ENCODE peak calls at places on chromosome X, in ten cellular contexts. O, S, Q, M, N, H, U, L, W and T are unnamed samples.

GRCh38 chrX:74519870-74520269 is 94.6 kb downstream of the RLIM start:
- DNase-seq in O (no peak), S (no peak), Q (no peak), M (no peak), N (no peak), H (no peak), U (no peak), L (peak; percentile 28), W (no peak), T (no peak)

GRCh38 chrX:40132751-40133150 is 35.0 kb upstream of the BCOR start:
- DNase-seq in O (no peak), S (no peak), Q (no peak), M (peak; percentile 65), N (no peak), H (peak; percentile 84), U (no peak), L (peak; percentile 91), W (no peak), T (no peak)

GRCh38 chrX:41025926-41026325 is 59.3 kb upstream of the USP9X start:
- DNase-seq in O (no peak), S (no peak), Q (no peak), M (no peak), N (no peak), H (no peak), U (no peak), L (peak; percentile 40), W (no peak), T (no peak)

GRCh38 chrX:132807411-132808030 is 150.9 kb downstream of the HS6ST2 start:
- DNase-seq in O (no peak), S (no peak), Q (no peak), M (no peak), N (no peak), H (no peak), U (no peak), L (no peak), W (no peak), T (no peak)

GRCh38 chrX:39869846-39870601 is 227.7 kb downstream of the BCOR start:
- DNase-seq in O (no peak), S (peak; percentile 7), Q (peak; percentile 52), M (no peak), N (no peak), H (peak; percentile 21), U (no peak), L (peak; percentile 33), W (no peak), T (no peak)

GRCh38 chrX:130173190-130173895 is 1.6 kb downstream of the RAB33A start:
- DNase-seq in O (no peak), S (no peak), Q (no peak), M (peak; percentile 81), N (peak; percentile 40), H (peak; percentile 73), U (no peak), L (peak; percentile 93), W (no peak), T (no peak)

GRCh38 chrX:107199491-107199890 is 6.7 kb downstream of the NUP62CL start:
- DNase-seq in O (no peak), S (no peak), Q (no peak), M (no peak), N (no peak), H (no peak), U (no peak), L (no peak), W (no peak), T (no peak)

GRCh38 chrX:118977424-118977823 is 3.0 kb downstream of the LONRF3 start:
- DNase-seq in O (no peak), S (no peak), Q (no peak), M (no peak), N (no peak), H (no peak), U (no peak), L (no peak), W (no peak), T (no peak)

GRCh38 chrX:23373129-23373804 is 38.6 kb downstream of the PTCHD1 start:
- DNase-seq in O (no peak), S (no peak), Q (no peak), M (peak; percentile 70), N (no peak), H (peak; percentile 33), U (no peak), L (peak; percentile 62), W (no peak), T (no peak)

GRCh38 chrX:1387141-1387776 is 4.7 kb downstream of the SLC25A6 start:
- DNase-seq in O (no peak), S (no peak), Q (no peak), M (no peak), N (no peak), H (no peak), U (no peak), L (no peak), W (no peak), T (no peak)

GRCh38 chrX:130120746-130121504 is 10.6 kb upstream of the ELF4 start:
- DNase-seq in O (no peak), S (peak; percentile 27), Q (peak; percentile 36), M (peak; percentile 66), N (peak; percentile 56), H (peak; percentile 85), U (peak; percentile 35), L (peak; percentile 91), W (peak; percentile 72), T (peak; percentile 19)

GRCh38 chrX:15292861-15293260 is 22.6 kb downstream of the ASB11 start:
- DNase-seq in O (no peak), S (no peak), Q (no peak), M (no peak), N (no peak), H (no peak), U (no peak), L (no peak), W (no peak), T (no peak)

GRCh38 chrX:19628006-19628575 is 112.8 kb upstream of the MAP3K15 start:
- DNase-seq in O (no peak), S (no peak), Q (no peak), M (no peak), N (no peak), H (peak; percentile 8), U (no peak), L (peak; percentile 27), W (no peak), T (no peak)

GRCh38 chrX:19670854-19671620 is 155.7 kb upstream of the MAP3K15 start:
- DNase-seq in O (no peak), S (no peak), Q (no peak), M (peak; percentile 53), N (no peak), H (peak; percentile 45), U (no peak), L (peak; percentile 82), W (no peak), T (no peak)

GRCh38 chrX:40897768-40898167 is 162.4 kb upstream of the MED14 start:
- DNase-seq in O (no peak), S (no peak), Q (no peak), M (no peak), N (no peak), H (no peak), U (no peak), L (no peak), W (no peak), T (no peak)

GRCh38 chrX:8913665-8914409 is 112.7 kb upstream of the FAM9A start:
- DNase-seq in O (no peak), S (no peak), Q (no peak), M (peak; percentile 80), N (no peak), H (peak; percentile 73), U (no peak), L (peak; percentile 66), W (no peak), T (no peak)

GRCh38 chrX:22686138-22686541 is 313.6 kb upstream of the DDX53 start:
- DNase-seq in O (peak; percentile 67), S (no peak), Q (no peak), M (peak; percentile 73), N (no peak), H (peak; percentile 41), U (peak; percentile 61), L (peak; percentile 97), W (no peak), T (peak; percentile 48)

GRCh38 chrX:138886769-138887168 is 175.3 kb upstream of the FGF13 start:
- DNase-seq in O (no peak), S (no peak), Q (no peak), M (no peak), N (no peak), H (no peak), U (peak; percentile 17), L (peak; percentile 14), W (no peak), T (peak; percentile 12)

GRCh38 chrX:531611-531936 is 99.0 kb upstream of the SHOX start:
- DNase-seq in O (no peak), S (no peak), Q (no peak), M (no peak), N (no peak), H (no peak), U (no peak), L (no peak), W (no peak), T (no peak)

GRCh38 chrX:2401201-2401589 is 99.6 kb downstream of the DHRSX start:
- DNase-seq in O (no peak), S (no peak), Q (no peak), M (no peak), N (no peak), H (peak; percentile 37), U (no peak), L (no peak), W (no peak), T (no peak)

GRCh38 chrX:149120459-149120858 is 384.6 kb downstream of the IDS start:
- DNase-seq in O (no peak), S (no peak), Q (no peak), M (no peak), N (no peak), H (no peak), U (no peak), L (no peak), W (no peak), T (no peak)

GRCh38 chrX:42696551-42697129 is 81.3 kb downstream of the PPP1R2C start:
- DNase-seq in O (no peak), S (no peak), Q (no peak), M (no peak), N (peak; percentile 79), H (no peak), U (no peak), L (no peak), W (no peak), T (no peak)

GRCh38 chrX:74923942-74924448 is 1.3 kb downstream of the NEXMIF start:
- DNase-seq in O (no peak), S (no peak), Q (no peak), M (no peak), N (no peak), H (peak; percentile 3), U (peak; percentile 26), L (no peak), W (peak; percentile 16), T (peak; percentile 33)

GRCh38 chrX:70253377-70254062 is 6.5 kb downstream of the P2RY4 start:
- DNase-seq in O (no peak), S (no peak), Q (no peak), M (no peak), N (no peak), H (no peak), U (no peak), L (no peak), W (no peak), T (no peak)